ENCODE peak calls at places on chromosomes 3 and 15, in seven cellular contexts. B, C, Q, R, K, I and Y are unnamed samples.
A peak's percentile ranks its signal among the peaks of the same experiment; 100 is the strongest.

GRCh38 chr15:90449206-90449735 is 61.2 kb downstream of the IQGAP1 start:
- DNase-seq in B (no peak), Q (no peak), K (no peak), C (no peak), I (no peak), R (no peak), Y (no peak)

GRCh38 chr15:88814393-88814792 is 11.2 kb downstream of the ACAN start:
- DNase-seq in Q (no peak), R (no peak), K (no peak), C (no peak), B (no peak), I (no peak), Y (no peak)

GRCh38 chr3:197305854-197306253 is 7.4 kb upstream of the DLG1 start:
- DNase-seq in R (no peak), B (no peak), C (no peak), K (no peak), I (peak; percentile 66), Q (no peak), Y (no peak)

GRCh38 chr3:23004971-23005370 is 198.2 kb upstream of the UBE2E2 start:
- DNase-seq in I (peak; percentile 79), B (no peak), R (no peak), C (no peak), Q (no peak), K (no peak), Y (no peak)

GRCh38 chr15:48671381-48672022 is 26.0 kb upstream of the FBN1 start:
- DNase-seq in Q (peak; percentile 78), I (peak; percentile 97), C (no peak), K (no peak), B (peak; percentile 51), R (no peak), Y (no peak)

GRCh38 chr3:113551821-113552220 is 19.5 kb downstream of the SIDT1 start:
- DNase-seq in I (no peak), B (no peak), K (no peak), Q (no peak), R (no peak), C (no peak), Y (no peak)

GRCh38 chr3:187019542-187020072 is 89.3 kb downstream of the ST6GAL1 start:
- DNase-seq in Q (no peak), C (peak; percentile 48), K (no peak), I (no peak), B (no peak), R (no peak), Y (no peak)

GRCh38 chr3:136621628-136622027 is 130.6 kb downstream of the STAG1 start:
- DNase-seq in R (no peak), C (no peak), B (no peak), Q (no peak), I (peak; percentile 55), K (no peak), Y (no peak)

GRCh38 chr3:129058441-129059194 is 2.0 kb upstream of the GP9 start:
- DNase-seq in R (no peak), I (no peak), K (no peak), Q (no peak), C (no peak), B (no peak), Y (no peak)

GRCh38 chr3:177451940-177452484 is 254.7 kb upstream of the TBL1XR1 start:
- DNase-seq in R (no peak), C (no peak), I (peak; percentile 87), K (peak; percentile 79), Q (no peak), B (no peak), Y (no peak)

GRCh38 chr15:92733090-92733933 is 77.7 kb upstream of the FAM174B start:
- DNase-seq in I (no peak), R (no peak), B (no peak), K (no peak), Q (no peak), C (no peak), Y (no peak)

GRCh38 chr3:112653881-112654300 is 12.9 kb upstream of the CCDC80 start:
- DNase-seq in B (peak; percentile 77), Q (no peak), K (no peak), R (no peak), C (no peak), I (peak; percentile 93), Y (no peak)

GRCh38 chr3:188292827-188293226 is 138.9 kb downstream of the LPP start:
- DNase-seq in K (no peak), I (no peak), B (no peak), Q (no peak), C (no peak), R (no peak), Y (no peak)

GRCh38 chr15:89002281-89002761 is 85.9 kb upstream of the ABHD2 start:
- DNase-seq in Q (no peak), C (no peak), K (no peak), I (peak; percentile 63), R (no peak), B (peak; percentile 43), Y (no peak)

GRCh38 chr3:126535636-126536035 is 11.7 kb downstream of the CHST13 start:
- DNase-seq in R (no peak), B (no peak), C (no peak), K (no peak), I (no peak), Q (no peak), Y (no peak)

GRCh38 chr3:33915796-33916589 is 117.6 kb downstream of the PDCD6IP start:
- DNase-seq in R (no peak), I (peak; percentile 52), B (no peak), K (no peak), Q (no peak), C (no peak), Y (no peak)

GRCh38 chr3:49536875-49537533 is 17.3 kb upstream of the BSN start:
- DNase-seq in R (no peak), K (no peak), I (no peak), Q (no peak), B (no peak), C (no peak), Y (no peak)

GRCh38 chr3:140898340-140899180 is 43.1 kb upstream of the SLC25A36 start:
- DNase-seq in C (no peak), Q (no peak), B (no peak), K (peak; percentile 36), R (no peak), I (peak; percentile 88), Y (peak; percentile 28)

GRCh38 chr3:112973325-112974177 is 1.4 kb downstream of the CD200R1 start:
- DNase-seq in K (no peak), B (no peak), Q (no peak), C (no peak), R (peak; percentile 14), I (no peak), Y (no peak)

GRCh38 chr3:179450901-179451334 is 352 bp downstream of the GNB4 start:
- DNase-seq in B (no peak), Q (peak; percentile 29), K (no peak), C (peak; percentile 56), I (no peak), R (no peak), Y (no peak)

GRCh38 chr3:38646630-38647029 is 2.9 kb downstream of the SCN5A start:
- DNase-seq in B (peak; percentile 14), I (peak; percentile 21), R (no peak), K (no peak), Q (no peak), C (peak; percentile 51), Y (no peak)

GRCh38 chr15:96273317-96274086 is 57.0 kb upstream of the NR2F2 start:
- DNase-seq in B (no peak), I (peak; percentile 97), Q (no peak), C (peak; percentile 60), K (no peak), R (no peak), Y (no peak)

GRCh38 chr3:191728186-191728585 is 267.2 kb downstream of the PYDC2 start:
- DNase-seq in I (no peak), Q (no peak), K (no peak), C (no peak), R (no peak), B (no peak), Y (no peak)

GRCh38 chr3:31980530-31981205 is 394 bp downstream of the OSBPL10 start:
- DNase-seq in B (peak; percentile 39), Q (peak; percentile 42), R (no peak), I (peak; percentile 28), K (peak; percentile 39), C (peak; percentile 72), Y (peak; percentile 16)

GRCh38 chr15:75061272-75061671 is 37.9 kb downstream of the PPCDC start:
- DNase-seq in R (no peak), B (no peak), C (peak; percentile 47), Q (no peak), K (no peak), I (no peak), Y (no peak)

GRCh38 chr3:148034353-148034752 is 625.2 kb downstream of the ZIC1 start:
- DNase-seq in B (no peak), K (no peak), Q (no peak), R (no peak), I (no peak), C (no peak), Y (no peak)